ENCODE peak calls at places on chromosomes 4 and X, in eight cellular contexts. X is fibroblast of pulmonary artery, I is GM23248, W is cardiac fibroblast, B is testis, H is cardiac muscle cell, G is lung, L is AG09309. D is an unnamed sample.

GRCh38 chrX:40068048-40068447 is 29.7 kb downstream of the BCOR start:
- DNase-seq in W (peak), H (no peak), I (peak), L (no peak), G (no peak), X (peak), B (no peak), D (no peak)

GRCh38 chr4:108881190-108881589 is 118.3 kb upstream of the ETNPPL start:
- DNase-seq in B (no peak), W (peak), X (peak), H (no peak), G (no peak), L (peak), I (peak), D (no peak)

GRCh38 chrX:81259008-81259713 is 57.3 kb downstream of the SH3BGRL start:
- DNase-seq in W (peak), L (no peak), I (peak), H (peak), X (peak), B (no peak), G (no peak), D (no peak)

GRCh38 chr4:129336457-129336856 is 240.5 kb downstream of the C4orf33 start:
- DNase-seq in X (no peak), W (no peak), B (no peak), L (no peak), H (no peak), G (no peak), I (no peak), D (no peak)

GRCh38 chr4:88458091-88458740 is 1.3 kb downstream of the HERC5 start:
- DNase-seq in X (no peak), L (no peak), H (no peak), I (no peak), W (peak), G (no peak), B (no peak), D (no peak)

GRCh38 chr4:153222162-153222789 is 18.0 kb downstream of the TRIM2 start:
- DNase-seq in I (peak), G (no peak), B (peak), H (peak), L (no peak), W (peak), X (peak), D (no peak)

GRCh38 chr4:71156616-71157015 is 163.2 kb downstream of the DCK start:
- DNase-seq in H (no peak), L (no peak), I (no peak), B (no peak), G (no peak), X (no peak), W (no peak), D (no peak)

GRCh38 chr4:122517345-122517744 is 60.8 kb upstream of the IL2 start:
- DNase-seq in G (no peak), X (no peak), I (no peak), B (no peak), L (no peak), W (no peak), H (no peak), D (no peak)

GRCh38 chrX:118823263-118824172 is at the start of gene ZCCHC12:
- DNase-seq in G (no peak), H (peak), W (peak), I (peak), X (peak), L (no peak), B (peak), D (no peak)

GRCh38 chr4:15327311-15328298 is 100.2 kb upstream of the C1QTNF7 start:
- DNase-seq in I (peak), X (peak), W (peak), L (peak), H (no peak), B (no peak), G (no peak), D (no peak)

GRCh38 chrX:56793533-56794320 is 64.7 kb downstream of the NBDY start:
- DNase-seq in G (peak), B (no peak), L (no peak), X (no peak), H (no peak), I (peak), W (peak), D (no peak)

GRCh38 chrX:154505726-154506125 is 10.3 kb downstream of the FAM3A start:
- DNase-seq in X (peak), H (no peak), W (peak), G (no peak), B (no peak), I (peak), L (no peak), D (no peak)

GRCh38 chr4:28822163-28822562 is 1898.0 kb upstream of the PCDH7 start:
- DNase-seq in I (no peak), W (no peak), G (no peak), B (no peak), L (no peak), H (no peak), X (no peak), D (no peak)

GRCh38 chr4:1195894-1196401 is 23.6 kb upstream of the SPON2 start:
- DNase-seq in X (no peak), H (no peak), B (no peak), G (peak), I (no peak), W (no peak), L (no peak), D (no peak)

DNA sequence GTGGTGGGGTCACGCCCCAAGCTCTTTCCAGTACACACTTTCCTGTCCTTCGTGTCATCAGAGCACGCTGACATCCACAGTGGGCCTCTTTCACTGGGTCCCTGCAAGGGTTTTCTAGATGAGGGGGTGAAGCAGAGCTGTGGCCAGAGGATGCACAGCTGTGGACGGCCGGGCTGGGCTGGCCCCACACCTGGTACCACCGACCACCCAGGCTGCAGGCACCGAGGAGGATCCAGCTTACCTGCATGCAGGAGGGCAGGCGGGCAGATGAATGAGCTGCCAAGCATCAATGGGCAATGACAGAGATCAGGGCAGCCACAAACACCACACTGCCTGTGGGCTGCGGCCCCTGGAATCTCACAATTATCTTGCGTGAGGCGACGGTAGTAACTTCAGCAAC is 9.5 kb upstream of the GRPEL1 start:
- DNase-seq in L (no peak), X (no peak), I (no peak), B (no peak), H (no peak), G (no peak), W (no peak), D (no peak)
- H3K4me3 ChIP-seq in L (no peak), X (no peak), I (no peak), B (no peak), H (no peak), G (no peak), W (no peak), D (no peak)

GRCh38 chrX:131752493-131753198 is 208.8 kb downstream of the OR13H1 start:
- DNase-seq in H (no peak), I (no peak), G (peak), W (no peak), X (no peak), L (no peak), B (no peak), D (no peak)
- H3K4me3 ChIP-seq in H (no peak), I (no peak), G (peak), W (no peak), X (no peak), L (peak), B (no peak), D (no peak)

GRCh38 chrX:110317079-110317819 is 636 bp downstream of the AMMECR1 start:
- DNase-seq in G (peak), B (peak), I (peak), W (peak), L (no peak), X (no peak), H (peak), D (no peak)

GRCh38 chrX:110318664-110318968 is 731 bp upstream of the AMMECR1 start:
- DNase-seq in W (no peak), I (no peak), L (no peak), G (no peak), B (no peak), X (no peak), H (no peak), D (peak)

GRCh38 chrX:110316351-110317078 is 1.4 kb downstream of the AMMECR1 start:
- DNase-seq in X (peak), G (no peak), H (peak), B (peak), L (no peak), W (peak), I (peak), D (no peak)

GRCh38 chrX:110317820-110318663 is at the start of gene AMMECR1:
- DNase-seq in H (peak), I (peak), L (peak), G (peak), W (peak), B (peak), X (peak), D (peak)

DNA sequence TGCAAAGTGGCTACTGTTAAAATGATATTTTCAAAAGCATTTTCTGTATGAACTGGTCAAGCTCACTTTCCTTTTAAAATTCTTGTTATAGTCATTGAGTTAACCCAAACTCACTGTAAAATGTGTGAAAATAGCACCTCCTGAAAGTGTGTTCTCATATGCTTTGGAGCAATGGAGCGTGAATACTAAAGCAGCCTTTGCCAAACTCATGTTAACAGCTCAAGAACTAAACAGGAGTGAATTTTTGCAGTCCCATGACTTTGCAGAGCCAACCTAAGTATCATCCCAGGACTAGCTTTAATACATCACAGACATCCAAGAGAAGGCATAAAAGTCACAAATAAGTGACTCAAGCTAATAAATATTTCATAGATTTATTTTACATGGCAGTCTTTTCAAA is 2.3 kb downstream of the AMMECR1 start:
- DNase-seq in L (no peak), G (no peak), I (peak), X (no peak), B (no peak), W (no peak), H (no peak), D (no peak)
- H3K4me3 ChIP-seq in L (peak), G (no peak), I (peak), X (peak), B (no peak), W (peak), H (no peak), D (no peak)

GRCh38 chr4:113293673-113294072 is 244.2 kb downstream of the ANK2 start:
- DNase-seq in L (no peak), I (peak), B (no peak), X (peak), W (no peak), H (no peak), G (no peak), D (no peak)
- H3K4me3 ChIP-seq in L (no peak), I (peak), B (no peak), X (peak), W (peak), H (no peak), G (no peak), D (no peak)

DNA sequence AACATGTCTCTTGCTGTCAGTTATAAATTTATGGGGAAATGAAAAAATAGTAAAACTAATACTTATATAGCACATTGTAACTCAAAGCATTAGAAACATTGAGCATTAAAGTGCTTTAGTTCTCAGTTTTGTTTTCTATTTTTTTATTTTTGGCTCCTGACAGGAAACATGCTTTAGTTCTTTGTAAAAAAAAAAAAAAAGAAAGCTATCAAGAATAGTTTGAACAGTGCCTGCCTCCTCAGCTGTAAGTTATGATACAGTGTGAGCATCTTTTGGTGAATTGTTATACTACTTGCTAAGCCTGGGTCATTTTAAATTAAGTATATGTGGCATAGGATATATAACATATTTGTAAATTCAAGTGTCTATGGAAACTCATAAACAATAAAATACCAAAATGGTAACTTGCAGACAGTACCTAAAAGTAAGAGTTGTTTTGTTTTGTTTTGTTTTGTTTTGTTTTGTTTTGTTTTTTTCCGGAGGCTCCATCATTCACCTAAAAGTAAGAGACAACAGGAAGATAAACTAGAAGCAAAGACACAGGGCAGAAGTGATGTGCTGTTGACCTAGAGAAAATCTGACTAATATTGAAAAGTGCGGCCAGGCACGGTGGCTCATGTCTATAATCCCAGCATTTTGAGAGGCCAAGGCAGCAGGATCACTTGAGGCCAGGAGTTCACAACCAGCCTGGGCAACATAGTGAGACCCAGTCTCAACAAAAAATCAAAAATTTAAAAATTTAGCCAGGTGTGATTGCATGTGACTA is 5.4 kb upstream of the CENPC start:
- DNase-seq in L (no peak), I (no peak), X (no peak), G (no peak), W (no peak), H (no peak), B (no peak), D (no peak)
- H3K4me3 ChIP-seq in L (no peak), I (no peak), X (no peak), G (no peak), W (no peak), H (no peak), B (no peak), D (no peak)

GRCh38 chr4:171812377-171813194 is 618 bp upstream of the GALNTL6 start:
- DNase-seq in X (no peak), W (no peak), H (peak), I (no peak), G (no peak), B (peak), L (no peak), D (no peak)
- H3K4me3 ChIP-seq in X (no peak), W (peak), H (peak), I (peak), G (no peak), B (peak), L (no peak), D (peak)

GRCh38 chr4:68904786-68905185 is 46.8 kb downstream of the UGT2A3 start:
- DNase-seq in L (no peak), G (no peak), I (no peak), H (no peak), X (no peak), B (no peak), W (no peak), D (peak)
- H3K4me3 ChIP-seq in L (no peak), G (no peak), I (no peak), H (no peak), X (no peak), B (no peak), W (no peak), D (no peak)

GRCh38 chr4:173505924-173506779 is 23.9 kb downstream of the HAND2 start:
- DNase-seq in L (no peak), X (peak), H (peak), B (peak), G (no peak), W (peak), I (peak), D (peak)
- H3K4me3 ChIP-seq in L (no peak), X (no peak), H (no peak), B (no peak), G (no peak), W (no peak), I (no peak), D (no peak)

D was measured in LNCaP clone FGC.